ENCODE peak calls at places on chromosomes 3 and 15, in six cellular contexts. One of them, this sample, is unnamed.

GRCh38 chr15:57472861-57473260 is 96.6 kb downstream of the CGNL1 start:
- DNase-seq in PC-3: no peak
- DNase-seq in PC-9: no peak
- DNase-seq in neural progenitor cell: no peak
- DNase-seq in MM.1S: no peak
- DNase-seq in GM23338: no peak
- DNase-seq in this sample: peak; percentile 75

GRCh38 chr15:29400701-29401100 is 131.1 kb upstream of the NSMCE3 start:
- DNase-seq in neural progenitor cell: no peak
- DNase-seq in PC-3: no peak
- DNase-seq in GM23338: peak; percentile 77
- DNase-seq in PC-9: no peak
- DNase-seq in MM.1S: no peak
- DNase-seq in this sample: no peak

GRCh38 chr3:32493437-32494414 is 8.9 kb downstream of the CMTM6 start:
- DNase-seq in neural progenitor cell: no peak
- DNase-seq in MM.1S: peak; percentile 53
- DNase-seq in GM23338: no peak
- DNase-seq in PC-9: no peak
- DNase-seq in PC-3: no peak
- DNase-seq in this sample: peak; percentile 15

GRCh38 chr3:44065311-44065710 is 176.4 kb upstream of the TOPAZ1 start:
- DNase-seq in MM.1S: no peak
- DNase-seq in GM23338: no peak
- DNase-seq in PC-9: peak; percentile 38
- DNase-seq in PC-3: peak; percentile 89
- DNase-seq in neural progenitor cell: no peak
- DNase-seq in this sample: peak; percentile 57

GRCh38 chr3:170811515-170811914 is 58.5 kb downstream of the RPL22L1 start:
- DNase-seq in PC-3: peak; percentile 87
- DNase-seq in PC-9: peak; percentile 28
- DNase-seq in MM.1S: no peak
- DNase-seq in GM23338: no peak
- DNase-seq in neural progenitor cell: no peak
- DNase-seq in this sample: peak; percentile 62

GRCh38 chr3:76063019-76063418 is 277.7 kb upstream of the ZNF717 start:
- DNase-seq in neural progenitor cell: no peak
- DNase-seq in PC-9: no peak
- DNase-seq in MM.1S: no peak
- DNase-seq in GM23338: no peak
- DNase-seq in PC-3: peak; percentile 96
- DNase-seq in this sample: peak; percentile 77

GRCh38 chr3:23805881-23806321 is at the start of gene UBE2E1:
- DNase-seq in GM23338: peak; percentile 63
- DNase-seq in PC-3: peak; percentile 61
- DNase-seq in MM.1S: peak; percentile 87
- DNase-seq in PC-9: peak; percentile 54
- DNase-seq in neural progenitor cell: peak; percentile 73
- DNase-seq in this sample: peak; percentile 87

GRCh38 chr3:129280183-129280582 is 1.5 kb downstream of the HMCES start:
- DNase-seq in GM23338: no peak
- DNase-seq in PC-9: no peak
- DNase-seq in neural progenitor cell: no peak
- DNase-seq in MM.1S: no peak
- DNase-seq in PC-3: no peak
- DNase-seq in this sample: no peak

GRCh38 chr3:71217640-71218222 is 365.8 kb downstream of the FOXP1 start:
- DNase-seq in PC-9: no peak
- DNase-seq in neural progenitor cell: peak; percentile 12
- DNase-seq in MM.1S: no peak
- DNase-seq in PC-3: no peak
- DNase-seq in GM23338: peak; percentile 53
- DNase-seq in this sample: no peak

GRCh38 chr3:94162700-94163099 is 99.8 kb downstream of the NSUN3 start:
- DNase-seq in GM23338: peak; percentile 5
- DNase-seq in MM.1S: no peak
- DNase-seq in neural progenitor cell: no peak
- DNase-seq in PC-9: peak; percentile 13
- DNase-seq in PC-3: peak; percentile 94
- DNase-seq in this sample: peak; percentile 50

GRCh38 chr15:33209575-33210519 is 15.3 kb upstream of the FMN1 start:
- DNase-seq in PC-9: no peak
- DNase-seq in PC-3: no peak
- DNase-seq in GM23338: no peak
- DNase-seq in MM.1S: no peak
- DNase-seq in neural progenitor cell: no peak
- DNase-seq in this sample: no peak

GRCh38 chr3:184785106-184785505 is 26.9 kb upstream of the VPS8 start:
- DNase-seq in GM23338: no peak
- DNase-seq in PC-3: no peak
- DNase-seq in MM.1S: peak; percentile 45
- DNase-seq in PC-9: no peak
- DNase-seq in neural progenitor cell: no peak
- DNase-seq in this sample: no peak

GRCh38 chr15:55234104-55234799 is 37.5 kb upstream of the RSL24D1 start:
- DNase-seq in GM23338: no peak
- DNase-seq in PC-3: no peak
- DNase-seq in neural progenitor cell: no peak
- DNase-seq in MM.1S: no peak
- DNase-seq in PC-9: no peak
- DNase-seq in this sample: no peak

GRCh38 chr3:66353039-66353438 is 132.2 kb downstream of the SLC25A26 start:
- DNase-seq in GM23338: no peak
- DNase-seq in neural progenitor cell: no peak
- DNase-seq in PC-9: no peak
- DNase-seq in PC-3: no peak
- DNase-seq in MM.1S: no peak
- DNase-seq in this sample: no peak

GRCh38 chr3:66353530-66353929 is 132.7 kb downstream of the SLC25A26 start:
- DNase-seq in PC-3: no peak
- DNase-seq in GM23338: no peak
- DNase-seq in MM.1S: no peak
- DNase-seq in PC-9: no peak
- DNase-seq in neural progenitor cell: no peak
- DNase-seq in this sample: peak; percentile 17

GRCh38 chr3:66348696-66349095 is 127.9 kb downstream of the SLC25A26 start:
- DNase-seq in PC-3: no peak
- DNase-seq in neural progenitor cell: no peak
- DNase-seq in GM23338: no peak
- DNase-seq in MM.1S: no peak
- DNase-seq in PC-9: no peak
- DNase-seq in this sample: no peak

GRCh38 chr3:66354001-66354400 is 133.2 kb downstream of the SLC25A26 start:
- DNase-seq in GM23338: no peak
- DNase-seq in PC-9: no peak
- DNase-seq in MM.1S: no peak
- DNase-seq in neural progenitor cell: no peak
- DNase-seq in PC-3: no peak
- DNase-seq in this sample: no peak

DNA sequence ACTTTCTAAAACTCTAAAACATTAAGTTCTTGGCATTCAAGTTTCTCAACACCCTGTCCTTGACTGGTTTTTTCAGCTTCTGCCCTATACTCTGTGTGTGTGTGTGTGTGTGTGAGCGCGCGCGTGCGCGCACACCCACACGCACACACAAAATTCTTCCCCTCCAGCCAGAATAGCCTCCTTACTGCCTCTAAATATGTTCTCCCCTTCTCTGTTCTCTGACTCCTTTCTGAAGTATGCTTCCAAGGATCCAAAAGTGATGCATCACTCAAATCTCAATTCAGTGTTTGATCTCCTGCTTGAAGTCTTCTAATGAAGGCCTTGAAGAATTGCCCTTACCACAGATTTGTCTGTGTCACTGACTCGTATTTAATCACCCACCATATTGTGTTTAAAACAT is 129.8 kb downstream of the SLC25A26 start:
- DNase-seq in neural progenitor cell: no peak
- DNase-seq in MM.1S: no peak
- DNase-seq in PC-9: no peak
- DNase-seq in GM23338: no peak
- DNase-seq in PC-3: no peak
- DNase-seq in this sample: peak; percentile 36
- H3F3A ChIP-seq in neural progenitor cell: no peaks in the 10 kb centered on the region
- H3F3A ChIP-seq in MM.1S: no peaks in the 10 kb centered on the region
- H3F3A ChIP-seq in PC-9: no peaks in the 10 kb centered on the region
- H3F3A ChIP-seq in GM23338: no peaks in the 10 kb centered on the region
- H3F3A ChIP-seq in PC-3: no peaks in the 10 kb centered on the region
- H3F3A ChIP-seq in this sample: peaks cover 6% of the 10 kb centered on the region

GRCh38 chr15:60589728-60590127 is 110.8 kb upstream of the ICE2 start:
- DNase-seq in MM.1S: no peak
- DNase-seq in PC-3: no peak
- DNase-seq in neural progenitor cell: no peak
- DNase-seq in PC-9: no peak
- DNase-seq in GM23338: no peak
- DNase-seq in this sample: no peak

GRCh38 chr15:60594071-60594470 is 115.1 kb upstream of the ICE2 start:
- DNase-seq in GM23338: no peak
- DNase-seq in PC-9: no peak
- DNase-seq in neural progenitor cell: no peak
- DNase-seq in PC-3: no peak
- DNase-seq in MM.1S: no peak
- DNase-seq in this sample: no peak

GRCh38 chr15:60592386-60593339 is 113.7 kb upstream of the ICE2 start:
- DNase-seq in PC-3: peak; percentile 46
- DNase-seq in GM23338: peak; percentile 94
- DNase-seq in neural progenitor cell: peak; percentile 95
- DNase-seq in PC-9: peak; percentile 67
- DNase-seq in MM.1S: peak; percentile 89
- DNase-seq in this sample: peak; percentile 93

GRCh38 chr15:60590935-60591490 is 112.1 kb upstream of the ICE2 start:
- DNase-seq in neural progenitor cell: peak; percentile 91
- DNase-seq in PC-9: peak; percentile 21
- DNase-seq in MM.1S: peak; percentile 66
- DNase-seq in GM23338: peak; percentile 82
- DNase-seq in PC-3: no peak
- DNase-seq in this sample: peak; percentile 75

GRCh38 chr15:60591491-60592385 is 112.8 kb upstream of the ICE2 start:
- DNase-seq in GM23338: peak; percentile 74
- DNase-seq in MM.1S: peak; percentile 43
- DNase-seq in PC-9: peak; percentile 28
- DNase-seq in PC-3: no peak
- DNase-seq in neural progenitor cell: peak; percentile 79
- DNase-seq in this sample: peak; percentile 70
- TF ChIP-seq EZH2 in GM23338: no peak
- TF ChIP-seq EZH2 in MM.1S: no peak
- TF ChIP-seq EZH2 in PC-9: no peak
- TF ChIP-seq EZH2 in PC-3: peak; percentile 80
- TF ChIP-seq EZH2 in neural progenitor cell: peak; percentile 63
- TF ChIP-seq EZH2 in this sample: no peak

GRCh38 chr3:115806501-115806900 is 183.2 kb downstream of the GAP43 start:
- DNase-seq in neural progenitor cell: no peak
- DNase-seq in GM23338: no peak
- DNase-seq in PC-9: no peak
- DNase-seq in PC-3: no peak
- DNase-seq in MM.1S: no peak
- DNase-seq in this sample: no peak
- H3K27ac ChIP-seq in neural progenitor cell: no peak overlapping the region
- H3K27ac ChIP-seq in GM23338: peak overlapping the region; percentile 60
- H3K27ac ChIP-seq in PC-9: no peak overlapping the region
- H3K27ac ChIP-seq in PC-3: peak overlapping the region; percentile 98
- H3K27ac ChIP-seq in MM.1S: no peak overlapping the region
- H3K27ac ChIP-seq in this sample: no peak overlapping the region

GRCh38 chr3:177154733-177155132 is 42.5 kb downstream of the TBL1XR1 start:
- DNase-seq in PC-3: no peak
- DNase-seq in neural progenitor cell: no peak
- DNase-seq in PC-9: no peak
- DNase-seq in MM.1S: no peak
- DNase-seq in GM23338: no peak
- DNase-seq in this sample: no peak
- H3F3A ChIP-seq in PC-3: no peaks in the 10 kb centered on the region
- H3F3A ChIP-seq in neural progenitor cell: no peaks in the 10 kb centered on the region
- H3F3A ChIP-seq in PC-9: peaks cover 51% of the 10 kb centered on the region
- H3F3A ChIP-seq in MM.1S: peaks cover 24% of the 10 kb centered on the region
- H3F3A ChIP-seq in GM23338: no peaks in the 10 kb centered on the region
- H3F3A ChIP-seq in this sample: peaks cover 12% of the 10 kb centered on the region

GRCh38 chr3:112974894-112975293 is at the start of gene CD200R1:
- DNase-seq in PC-3: no peak
- DNase-seq in PC-9: no peak
- DNase-seq in MM.1S: peak; percentile 21
- DNase-seq in neural progenitor cell: no peak
- DNase-seq in GM23338: no peak
- DNase-seq in this sample: no peak
- TF ChIP-seq EZH2 in PC-3: no peak
- TF ChIP-seq EZH2 in PC-9: no peak
- TF ChIP-seq EZH2 in MM.1S: no peak
- TF ChIP-seq EZH2 in neural progenitor cell: no peak
- TF ChIP-seq EZH2 in GM23338: no peak
- TF ChIP-seq EZH2 in this sample: no peak

DNA sequence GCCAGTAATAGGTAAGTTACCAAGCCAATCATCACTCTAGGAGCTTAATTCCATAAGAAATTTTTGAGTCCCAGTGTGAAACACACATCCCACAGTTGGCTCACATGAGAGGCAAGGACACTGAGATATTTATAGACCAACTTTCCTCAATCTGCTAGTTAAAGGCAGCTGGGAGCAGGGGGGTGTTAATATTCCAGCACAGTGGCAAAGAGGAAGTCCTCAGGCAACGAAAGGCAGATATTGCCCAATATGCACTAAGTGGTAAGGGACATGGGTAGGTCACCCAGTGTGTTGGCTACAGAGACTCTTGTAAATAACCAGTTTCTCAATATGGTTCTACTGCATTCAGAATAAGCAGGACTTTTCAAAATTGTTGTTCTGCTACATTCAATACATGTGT is 61.0 kb downstream of the TOP2B start:
- DNase-seq in neural progenitor cell: no peak
- DNase-seq in PC-3: no peak
- DNase-seq in MM.1S: no peak
- DNase-seq in PC-9: no peak
- DNase-seq in GM23338: no peak
- DNase-seq in this sample: peak; percentile 48
- H3K27ac ChIP-seq in neural progenitor cell: no peak overlapping the region
- H3K27ac ChIP-seq in PC-3: no peak overlapping the region
- H3K27ac ChIP-seq in MM.1S: no peak overlapping the region
- H3K27ac ChIP-seq in PC-9: no peak overlapping the region
- H3K27ac ChIP-seq in GM23338: no peak overlapping the region
- H3K27ac ChIP-seq in this sample: peak overlapping the region; percentile 60

GRCh38 chr15:59335197-59335786 is 37.4 kb downstream of the MYO1E start:
- DNase-seq in GM23338: no peak
- DNase-seq in neural progenitor cell: no peak
- DNase-seq in PC-3: no peak
- DNase-seq in MM.1S: no peak
- DNase-seq in PC-9: no peak
- DNase-seq in this sample: peak; percentile 45
- H3F3A ChIP-seq in GM23338: no peaks in the 10 kb centered on the region
- H3F3A ChIP-seq in neural progenitor cell: no peaks in the 10 kb centered on the region
- H3F3A ChIP-seq in PC-3: no peaks in the 10 kb centered on the region
- H3F3A ChIP-seq in MM.1S: no peaks in the 10 kb centered on the region
- H3F3A ChIP-seq in PC-9: no peaks in the 10 kb centered on the region
- H3F3A ChIP-seq in this sample: peaks cover 34% of the 10 kb centered on the region